ENCODE peak calls at places on chromosome 16, in five cellular contexts. One of them, this sample, is unnamed. For H3K27me3 and H3K36me3, the result is how much of the 10 kb centered on the place peaks cover.

GRCh38 chr16:21626659-21627277 is 25.6 kb downstream of the IGSF6 start:
- DNase-seq in tibial nerve: no peak
- DNase-seq in fibroblast of lung: peak
- DNase-seq in left ventricle myocardium inferior: no peak
- DNase-seq in Panc1: no peak
- DNase-seq in this sample: no peak

GRCh38 chr16:50938923-50939322 is 197.0 kb downstream of the CYLD start:
- DNase-seq in left ventricle myocardium inferior: no peak
- DNase-seq in fibroblast of lung: no peak
- DNase-seq in tibial nerve: no peak
- DNase-seq in Panc1: no peak
- DNase-seq in this sample: no peak

GRCh38 chr16:82263456-82264159 is 93.6 kb upstream of the MPHOSPH6 start:
- DNase-seq in tibial nerve: peak
- DNase-seq in left ventricle myocardium inferior: peak
- DNase-seq in fibroblast of lung: peak
- DNase-seq in Panc1: peak
- DNase-seq in this sample: peak

GRCh38 chr16:62298567-62298966 is 262.3 kb upstream of the CDH8 start:
- DNase-seq in fibroblast of lung: no peak
- DNase-seq in tibial nerve: no peak
- DNase-seq in Panc1: no peak
- DNase-seq in left ventricle myocardium inferior: no peak
- DNase-seq in this sample: peak

GRCh38 chr16:10752843-10753523 is 9.3 kb downstream of the NUBP1 start:
- DNase-seq in tibial nerve: peak
- DNase-seq in Panc1: no peak
- DNase-seq in fibroblast of lung: no peak
- DNase-seq in left ventricle myocardium inferior: peak
- DNase-seq in this sample: no peak

GRCh38 chr16:85119333-85120005 is 7.2 kb upstream of the CIBAR2 start:
- DNase-seq in fibroblast of lung: no peak
- DNase-seq in tibial nerve: no peak
- DNase-seq in left ventricle myocardium inferior: no peak
- DNase-seq in Panc1: no peak
- DNase-seq in this sample: no peak

GRCh38 chr16:74760007-74760767 is 14.4 kb downstream of the FA2H start:
- DNase-seq in Panc1: no peak
- DNase-seq in tibial nerve: no peak
- DNase-seq in fibroblast of lung: peak
- DNase-seq in left ventricle myocardium inferior: no peak
- DNase-seq in this sample: no peak

GRCh38 chr16:15990902-15991301 is 41.5 kb downstream of the ABCC1 start:
- DNase-seq in tibial nerve: no peak
- DNase-seq in fibroblast of lung: no peak
- DNase-seq in left ventricle myocardium inferior: no peak
- DNase-seq in Panc1: no peak
- DNase-seq in this sample: no peak

GRCh38 chr16:88703486-88704309 is 2.5 kb downstream of the RNF166 start:
- DNase-seq in fibroblast of lung: peak
- DNase-seq in tibial nerve: no peak
- DNase-seq in Panc1: no peak
- DNase-seq in left ventricle myocardium inferior: peak
- DNase-seq in this sample: no peak

GRCh38 chr16:67883872-67884261 is 818 bp upstream of the NRN1L start:
- DNase-seq in left ventricle myocardium inferior: peak
- DNase-seq in fibroblast of lung: peak
- DNase-seq in Panc1: no peak
- DNase-seq in tibial nerve: peak
- DNase-seq in this sample: peak

GRCh38 chr16:23324727-23325126 is 22.6 kb downstream of the SCNN1B start:
- DNase-seq in left ventricle myocardium inferior: peak
- DNase-seq in Panc1: no peak
- DNase-seq in tibial nerve: no peak
- DNase-seq in fibroblast of lung: no peak
- DNase-seq in this sample: no peak

GRCh38 chr16:67804853-67805542 is 1.4 kb downstream of the RANBP10 start:
- DNase-seq in fibroblast of lung: no peak
- DNase-seq in Panc1: no peak
- DNase-seq in left ventricle myocardium inferior: no peak
- DNase-seq in tibial nerve: no peak
- DNase-seq in this sample: no peak

GRCh38 chr16:10218490-10219206 is 36.4 kb upstream of the GRIN2A start:
- DNase-seq in Panc1: no peak
- DNase-seq in left ventricle myocardium inferior: no peak
- DNase-seq in tibial nerve: no peak
- DNase-seq in fibroblast of lung: no peak
- DNase-seq in this sample: no peak

GRCh38 chr16:68257906-68258800 is 6.2 kb upstream of the SLC7A6 start:
- DNase-seq in fibroblast of lung: peak
- DNase-seq in Panc1: no peak
- DNase-seq in left ventricle myocardium inferior: peak
- DNase-seq in tibial nerve: no peak
- DNase-seq in this sample: peak

GRCh38 chr16:73065617-73066313 is 17.8 kb upstream of the ZFHX3 start:
- DNase-seq in Panc1: no peak
- DNase-seq in tibial nerve: peak
- DNase-seq in fibroblast of lung: peak
- DNase-seq in left ventricle myocardium inferior: peak
- DNase-seq in this sample: peak

GRCh38 chr16:25140459-25140858 is 28.9 kb downstream of the LCMT1 start:
- DNase-seq in tibial nerve: no peak
- DNase-seq in fibroblast of lung: peak
- DNase-seq in Panc1: no peak
- DNase-seq in left ventricle myocardium inferior: no peak
- DNase-seq in this sample: no peak

GRCh38 chr16:88907768-88908167 is 41.3 kb upstream of the PABPN1L start:
- DNase-seq in left ventricle myocardium inferior: no peak
- DNase-seq in tibial nerve: no peak
- DNase-seq in fibroblast of lung: peak
- DNase-seq in Panc1: no peak
- DNase-seq in this sample: no peak

GRCh38 chr16:78505544-78506371 is 406.3 kb downstream of the WWOX start:
- DNase-seq in left ventricle myocardium inferior: peak
- DNase-seq in tibial nerve: peak
- DNase-seq in fibroblast of lung: peak
- DNase-seq in Panc1: no peak
- DNase-seq in this sample: peak

GRCh38 chr16:24523569-24523968 is 15.8 kb upstream of the RBBP6 start:
- DNase-seq in left ventricle myocardium inferior: no peak
- DNase-seq in Panc1: no peak
- DNase-seq in tibial nerve: no peak
- DNase-seq in fibroblast of lung: no peak
- DNase-seq in this sample: peak

GRCh38 chr16:54107803-54108202 is 178.8 kb downstream of the IRX3 start:
- DNase-seq in tibial nerve: no peak
- DNase-seq in left ventricle myocardium inferior: no peak
- DNase-seq in fibroblast of lung: no peak
- DNase-seq in Panc1: no peak
- DNase-seq in this sample: no peak

GRCh38 chr16:82865412-82865811 is 238.6 kb downstream of the CDH13 start:
- DNase-seq in tibial nerve: no peak
- DNase-seq in Panc1: no peak
- DNase-seq in left ventricle myocardium inferior: no peak
- DNase-seq in fibroblast of lung: no peak
- DNase-seq in this sample: no peak

GRCh38 chr16:68473358-68474064 is 25.2 kb upstream of the SMPD3 start:
- DNase-seq in fibroblast of lung: no peak
- DNase-seq in left ventricle myocardium inferior: no peak
- DNase-seq in tibial nerve: no peak
- DNase-seq in Panc1: no peak
- DNase-seq in this sample: no peak

GRCh38 chr16:85522842-85523601 is 90.1 kb upstream of the GSE1 start:
- DNase-seq in Panc1: no peak
- DNase-seq in tibial nerve: no peak
- DNase-seq in left ventricle myocardium inferior: no peak
- DNase-seq in fibroblast of lung: peak
- DNase-seq in this sample: peak

GRCh38 chr16:79768594-79768993 is 168.1 kb upstream of the MAF start:
- DNase-seq in Panc1: no peak
- DNase-seq in fibroblast of lung: no peak
- DNase-seq in tibial nerve: no peak
- DNase-seq in left ventricle myocardium inferior: no peak
- DNase-seq in this sample: no peak

GRCh38 chr16:48138543-48138942 is 17.2 kb downstream of the ABCC12 start:
- DNase-seq in fibroblast of lung: no peak
- DNase-seq in left ventricle myocardium inferior: no peak
- DNase-seq in Panc1: no peak
- DNase-seq in tibial nerve: no peak
- DNase-seq in this sample: no peak

GRCh38 chr16:48133455-48134226 is 22.2 kb downstream of the ABCC12 start:
- DNase-seq in fibroblast of lung: no peak
- DNase-seq in tibial nerve: no peak
- DNase-seq in left ventricle myocardium inferior: no peak
- DNase-seq in Panc1: no peak
- DNase-seq in this sample: no peak

GRCh38 chr16:48139517-48139916 is 16.3 kb downstream of the ABCC12 start:
- DNase-seq in left ventricle myocardium inferior: no peak
- DNase-seq in tibial nerve: no peak
- DNase-seq in Panc1: no peak
- DNase-seq in fibroblast of lung: no peak
- DNase-seq in this sample: no peak

GRCh38 chr16:48137822-48138221 is 18.0 kb downstream of the ABCC12 start:
- DNase-seq in left ventricle myocardium inferior: no peak
- DNase-seq in tibial nerve: no peak
- DNase-seq in fibroblast of lung: no peak
- DNase-seq in Panc1: no peak
- DNase-seq in this sample: no peak

GRCh38 chr16:48136547-48137360 is 19.0 kb downstream of the ABCC12 start:
- DNase-seq in Panc1: no peak
- DNase-seq in left ventricle myocardium inferior: no peak
- DNase-seq in fibroblast of lung: peak
- DNase-seq in tibial nerve: no peak
- DNase-seq in this sample: no peak
- H3K27me3 ChIP-seq in Panc1: under half
- H3K27me3 ChIP-seq in left ventricle myocardium inferior: under half
- H3K27me3 ChIP-seq in fibroblast of lung: under half
- H3K27me3 ChIP-seq in tibial nerve: under half
- H3K27me3 ChIP-seq in this sample: under half

GRCh38 chr16:87359121-87359520 is 24.5 kb downstream of the FBXO31 start:
- DNase-seq in left ventricle myocardium inferior: no peak
- DNase-seq in fibroblast of lung: no peak
- DNase-seq in Panc1: no peak
- DNase-seq in tibial nerve: no peak
- DNase-seq in this sample: no peak

GRCh38 chr16:87356491-87356853 is 27.1 kb downstream of the FBXO31 start:
- DNase-seq in left ventricle myocardium inferior: no peak
- DNase-seq in tibial nerve: no peak
- DNase-seq in Panc1: no peak
- DNase-seq in fibroblast of lung: no peak
- DNase-seq in this sample: no peak

GRCh38 chr16:87360862-87361610 is 22.5 kb downstream of the FBXO31 start:
- DNase-seq in left ventricle myocardium inferior: no peak
- DNase-seq in tibial nerve: no peak
- DNase-seq in Panc1: no peak
- DNase-seq in fibroblast of lung: no peak
- DNase-seq in this sample: no peak

GRCh38 chr16:87358696-87359095 is 24.9 kb downstream of the FBXO31 start:
- DNase-seq in tibial nerve: no peak
- DNase-seq in left ventricle myocardium inferior: no peak
- DNase-seq in Panc1: no peak
- DNase-seq in fibroblast of lung: no peak
- DNase-seq in this sample: no peak

DNA sequence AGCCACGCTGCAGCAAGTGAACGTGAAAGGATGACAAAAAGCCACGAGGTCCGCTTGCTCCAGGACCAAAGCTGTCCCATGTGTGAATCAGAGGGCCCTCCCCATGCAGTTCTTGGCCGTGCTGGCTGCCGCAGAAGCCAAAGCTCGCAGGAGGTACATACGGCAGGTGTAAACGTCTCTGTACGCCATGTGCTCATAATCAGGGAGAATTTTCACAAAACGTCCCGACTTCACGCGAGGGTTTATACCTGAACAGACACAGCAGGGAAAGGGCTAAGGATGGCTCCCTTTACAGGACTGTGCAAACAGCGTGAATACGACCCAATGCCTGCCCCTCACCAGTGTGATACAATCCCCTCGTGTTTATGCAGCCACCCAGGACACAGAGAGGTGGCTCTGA is 25.3 kb downstream of the FBXO31 start:
- DNase-seq in fibroblast of lung: no peak
- DNase-seq in Panc1: no peak
- DNase-seq in left ventricle myocardium inferior: no peak
- DNase-seq in tibial nerve: no peak
- DNase-seq in this sample: no peak
- H3K36me3 ChIP-seq in fibroblast of lung: under half
- H3K36me3 ChIP-seq in Panc1: under half
- H3K36me3 ChIP-seq in left ventricle myocardium inferior: under half
- H3K36me3 ChIP-seq in tibial nerve: half or more
- H3K36me3 ChIP-seq in this sample: under half

GRCh38 chr16:3170440-3171180 is 17.4 kb upstream of the OR1F1 start:
- DNase-seq in tibial nerve: no peak
- DNase-seq in left ventricle myocardium inferior: no peak
- DNase-seq in Panc1: no peak
- DNase-seq in fibroblast of lung: no peak
- DNase-seq in this sample: peak
- H3K27me3 ChIP-seq in tibial nerve: under half
- H3K27me3 ChIP-seq in left ventricle myocardium inferior: half or more
- H3K27me3 ChIP-seq in Panc1: under half
- H3K27me3 ChIP-seq in fibroblast of lung: under half
- H3K27me3 ChIP-seq in this sample: under half

DNA sequence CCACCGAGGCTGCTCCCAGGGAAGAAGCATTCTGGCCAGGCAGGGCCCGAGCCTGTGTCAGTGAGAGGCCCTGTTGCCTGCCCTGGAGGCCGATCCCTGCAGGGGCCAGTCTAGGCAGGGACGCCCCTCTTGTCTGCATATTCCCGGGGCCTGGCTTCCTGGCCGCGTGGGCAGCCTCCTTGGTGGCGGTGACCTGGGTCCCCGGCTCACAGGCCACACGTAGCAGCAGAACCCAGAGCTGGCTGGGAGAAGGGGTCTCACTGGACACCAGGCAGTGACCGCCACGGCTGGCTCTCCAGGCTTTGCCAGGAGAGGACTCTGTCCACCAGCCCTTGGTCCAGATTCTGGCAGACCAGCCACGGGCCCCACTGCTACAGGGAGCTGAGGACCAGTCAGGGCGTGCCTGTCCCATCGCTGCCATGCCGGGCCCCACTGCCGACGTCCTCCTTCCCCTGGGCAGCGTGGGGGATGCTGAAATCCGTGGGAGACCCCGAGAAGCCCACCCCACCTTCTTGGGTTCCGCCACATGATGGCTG is 3.7 kb upstream of the CACNA1H start:
- DNase-seq in fibroblast of lung: no peak
- DNase-seq in left ventricle myocardium inferior: no peak
- DNase-seq in tibial nerve: no peak
- DNase-seq in Panc1: no peak
- DNase-seq in this sample: no peak
- H3K36me3 ChIP-seq in fibroblast of lung: under half
- H3K36me3 ChIP-seq in left ventricle myocardium inferior: under half
- H3K36me3 ChIP-seq in tibial nerve: under half
- H3K36me3 ChIP-seq in Panc1: under half
- H3K36me3 ChIP-seq in this sample: under half

This sample was measured in H7.